ENCODE peak calls at places on chromosomes 11 and 22, in four cellular contexts. One of them, this sample, is unnamed.

GRCh38 chr22:35330258-35330861 is 30.7 kb downstream of the TOM1 start:
- DNase-seq in endothelial cell of umbilical vein: peak; percentile 65
- DNase-seq in iPS DF 6.9: no peak
- DNase-seq in upper lobe of right lung: peak; percentile 86
- DNase-seq in this sample: no peak

GRCh38 chr22:21055880-21056319 is 10.2 kb downstream of the LRRC74B start:
- DNase-seq in endothelial cell of umbilical vein: no peak
- DNase-seq in upper lobe of right lung: no peak
- DNase-seq in iPS DF 6.9: no peak
- DNase-seq in this sample: no peak

GRCh38 chr11:46914363-46914762 is 4.0 kb downstream of the LRP4 start:
- DNase-seq in iPS DF 6.9: no peak
- DNase-seq in endothelial cell of umbilical vein: no peak
- DNase-seq in upper lobe of right lung: no peak
- DNase-seq in this sample: no peak

GRCh38 chr22:24433868-24434471 is 6.6 kb downstream of the ADORA2A start:
- DNase-seq in upper lobe of right lung: peak; percentile 55
- DNase-seq in iPS DF 6.9: no peak
- DNase-seq in endothelial cell of umbilical vein: peak; percentile 40
- DNase-seq in this sample: peak; percentile 90

GRCh38 chr22:20653795-20654342 is 120.0 kb upstream of the SERPIND1 start:
- DNase-seq in upper lobe of right lung: no peak
- DNase-seq in endothelial cell of umbilical vein: no peak
- DNase-seq in iPS DF 6.9: no peak
- DNase-seq in this sample: no peak

GRCh38 chr11:97332271-97332670 is 942.5 kb downstream of the JRKL start:
- DNase-seq in upper lobe of right lung: no peak
- DNase-seq in iPS DF 6.9: no peak
- DNase-seq in endothelial cell of umbilical vein: no peak
- DNase-seq in this sample: no peak

GRCh38 chr22:36770946-36771340 is 5.0 kb downstream of the IFT27 start:
- DNase-seq in endothelial cell of umbilical vein: no peak
- DNase-seq in iPS DF 6.9: no peak
- DNase-seq in upper lobe of right lung: peak; percentile 40
- DNase-seq in this sample: no peak

GRCh38 chr11:61602775-61603569 is 22.1 kb upstream of the SYT7 start:
- DNase-seq in upper lobe of right lung: peak; percentile 71
- DNase-seq in endothelial cell of umbilical vein: no peak
- DNase-seq in iPS DF 6.9: no peak
- DNase-seq in this sample: no peak

GRCh38 chr11:26753738-26754504 is 32.1 kb upstream of the SLC5A12 start:
- DNase-seq in upper lobe of right lung: no peak
- DNase-seq in iPS DF 6.9: peak; percentile 18
- DNase-seq in endothelial cell of umbilical vein: peak; percentile 35
- DNase-seq in this sample: peak; percentile 6

GRCh38 chr11:65903068-65903481 is 2.9 kb upstream of the FOSL1 start:
- DNase-seq in upper lobe of right lung: no peak
- DNase-seq in endothelial cell of umbilical vein: no peak
- DNase-seq in iPS DF 6.9: no peak
- DNase-seq in this sample: no peak

GRCh38 chr11:124761301-124762021 is 629 bp downstream of the ESAM start:
- DNase-seq in endothelial cell of umbilical vein: peak; percentile 51
- DNase-seq in iPS DF 6.9: no peak
- DNase-seq in upper lobe of right lung: peak; percentile 66
- DNase-seq in this sample: peak; percentile 60

GRCh38 chr22:30667092-30667485 is 586 bp downstream of the DUSP18 start:
- DNase-seq in upper lobe of right lung: no peak
- DNase-seq in endothelial cell of umbilical vein: peak; percentile 37
- DNase-seq in iPS DF 6.9: no peak
- DNase-seq in this sample: no peak

GRCh38 chr11:47593934-47594855 is at the start of gene C1QTNF4:
- DNase-seq in iPS DF 6.9: no peak
- DNase-seq in upper lobe of right lung: no peak
- DNase-seq in endothelial cell of umbilical vein: no peak
- DNase-seq in this sample: no peak

GRCh38 chr11:31870609-31871309 is 59.6 kb upstream of the PAX6 start:
- DNase-seq in iPS DF 6.9: peak; percentile 61
- DNase-seq in upper lobe of right lung: no peak
- DNase-seq in endothelial cell of umbilical vein: peak; percentile 62
- DNase-seq in this sample: peak; percentile 28

GRCh38 chr22:33129621-33130020 is 71.4 kb upstream of the SYN3 start:
- DNase-seq in upper lobe of right lung: no peak
- DNase-seq in iPS DF 6.9: no peak
- DNase-seq in endothelial cell of umbilical vein: no peak
- DNase-seq in this sample: no peak

GRCh38 chr11:2435288-2436012 is 8.9 kb downstream of the TRPM5 start:
- DNase-seq in upper lobe of right lung: no peak
- DNase-seq in iPS DF 6.9: no peak
- DNase-seq in endothelial cell of umbilical vein: no peak
- DNase-seq in this sample: no peak

GRCh38 chr11:123559418-123559817 is 95.0 kb downstream of the SCN3B start:
- DNase-seq in upper lobe of right lung: no peak
- DNase-seq in iPS DF 6.9: no peak
- DNase-seq in endothelial cell of umbilical vein: no peak
- DNase-seq in this sample: no peak

GRCh38 chr11:107780136-107780535 is 68.3 kb upstream of the SLN start:
- DNase-seq in iPS DF 6.9: no peak
- DNase-seq in endothelial cell of umbilical vein: no peak
- DNase-seq in upper lobe of right lung: no peak
- DNase-seq in this sample: no peak

GRCh38 chr11:123460006-123460700 is 30.1 kb downstream of the GRAMD1B start:
- DNase-seq in iPS DF 6.9: no peak
- DNase-seq in upper lobe of right lung: no peak
- DNase-seq in endothelial cell of umbilical vein: no peak
- DNase-seq in this sample: no peak

GRCh38 chr22:46088541-46089311 is 61.6 kb upstream of the PPARA start:
- DNase-seq in iPS DF 6.9: no peak
- DNase-seq in upper lobe of right lung: peak; percentile 73
- DNase-seq in endothelial cell of umbilical vein: peak; percentile 79
- DNase-seq in this sample: no peak

GRCh38 chr22:23204541-23205157 is 24.3 kb downstream of the BCR start:
- DNase-seq in endothelial cell of umbilical vein: no peak
- DNase-seq in iPS DF 6.9: no peak
- DNase-seq in upper lobe of right lung: peak; percentile 77
- DNase-seq in this sample: no peak

GRCh38 chr11:124202951-124203350 is 19.8 kb downstream of the OR10D3 start:
- DNase-seq in endothelial cell of umbilical vein: no peak
- DNase-seq in upper lobe of right lung: no peak
- DNase-seq in iPS DF 6.9: no peak
- DNase-seq in this sample: no peak

GRCh38 chr11:111954154-111954553 is 17.0 kb downstream of the DIXDC1 start:
- DNase-seq in iPS DF 6.9: no peak
- DNase-seq in endothelial cell of umbilical vein: no peak
- DNase-seq in upper lobe of right lung: no peak
- DNase-seq in this sample: no peak

GRCh38 chr11:105152556-105152955 is 13.0 kb upstream of the CARD18 start:
- DNase-seq in iPS DF 6.9: no peak
- DNase-seq in upper lobe of right lung: no peak
- DNase-seq in endothelial cell of umbilical vein: no peak
- DNase-seq in this sample: no peak

GRCh38 chr11:114244995-114245394 is 51.2 kb upstream of the NNMT start:
- DNase-seq in iPS DF 6.9: no peak
- DNase-seq in endothelial cell of umbilical vein: no peak
- DNase-seq in upper lobe of right lung: no peak
- DNase-seq in this sample: no peak

GRCh38 chr11:4202749-4203148 is 108.2 kb downstream of the RRM1 start:
- DNase-seq in endothelial cell of umbilical vein: no peak
- DNase-seq in upper lobe of right lung: no peak
- DNase-seq in iPS DF 6.9: no peak
- DNase-seq in this sample: no peak

GRCh38 chr22:50226224-50227165 is 18.3 kb downstream of the TUBGCP6 start:
- DNase-seq in iPS DF 6.9: no peak
- DNase-seq in upper lobe of right lung: no peak
- DNase-seq in endothelial cell of umbilical vein: no peak
- DNase-seq in this sample: no peak

GRCh38 chr11:118806400-118806799 is 15.4 kb upstream of the DDX6 start:
- DNase-seq in iPS DF 6.9: no peak
- DNase-seq in upper lobe of right lung: no peak
- DNase-seq in endothelial cell of umbilical vein: no peak
- DNase-seq in this sample: no peak

GRCh38 chr22:39474351-39474991 is 17.7 kb downstream of the MGAT3 start:
- DNase-seq in upper lobe of right lung: no peak
- DNase-seq in iPS DF 6.9: no peak
- DNase-seq in endothelial cell of umbilical vein: no peak
- DNase-seq in this sample: no peak

GRCh38 chr22:33082221-33082620 is 24.0 kb upstream of the SYN3 start:
- DNase-seq in iPS DF 6.9: no peak
- DNase-seq in endothelial cell of umbilical vein: no peak
- DNase-seq in upper lobe of right lung: no peak
- DNase-seq in this sample: no peak

GRCh38 chr11:20045098-20045688 is 115.1 kb downstream of the DBX1 start:
- DNase-seq in upper lobe of right lung: no peak
- DNase-seq in endothelial cell of umbilical vein: no peak
- DNase-seq in iPS DF 6.9: no peak
- DNase-seq in this sample: no peak

GRCh38 chr22:37020192-37020479 is 594 bp downstream of the MPST start:
- DNase-seq in endothelial cell of umbilical vein: peak; percentile 47
- DNase-seq in iPS DF 6.9: no peak
- DNase-seq in upper lobe of right lung: no peak
- DNase-seq in this sample: no peak

GRCh38 chr11:129131361-129131760 is 60.8 kb downstream of the ARHGAP32 start:
- DNase-seq in iPS DF 6.9: no peak
- DNase-seq in upper lobe of right lung: no peak
- DNase-seq in endothelial cell of umbilical vein: no peak
- DNase-seq in this sample: no peak

GRCh38 chr22:26986051-26986881 is 328.9 kb downstream of the MIAT start:
- DNase-seq in endothelial cell of umbilical vein: no peak
- DNase-seq in iPS DF 6.9: no peak
- DNase-seq in upper lobe of right lung: no peak
- DNase-seq in this sample: no peak

This sample was measured in GM20000.